ENCODE peak calls at places on chromosomes 13 and 19, in five cellular contexts. One of them, this sample, is unnamed.

GRCh38 chr13:51733656-51734334 is 70.2 kb downstream of the DHRS12 start:
- DNase-seq in fibroblast of lung: no peak
- DNase-seq in ovary: no peak
- DNase-seq in body of pancreas: no peak
- DNase-seq in tibial nerve: no peak
- DNase-seq in this sample: no peak

GRCh38 chr19:15185188-15185587 is 15.6 kb downstream of the NOTCH3 start:
- DNase-seq in fibroblast of lung: no peak
- DNase-seq in body of pancreas: no peak
- DNase-seq in ovary: no peak
- DNase-seq in tibial nerve: no peak
- DNase-seq in this sample: no peak

GRCh38 chr13:99984463-99985242 is 3.1 kb downstream of the ZIC2 start:
- DNase-seq in body of pancreas: no peak
- DNase-seq in ovary: no peak
- DNase-seq in fibroblast of lung: no peak
- DNase-seq in tibial nerve: no peak
- DNase-seq in this sample: no peak

GRCh38 chr19:15173746-15174404 is 26.9 kb downstream of the NOTCH3 start:
- DNase-seq in tibial nerve: no peak
- DNase-seq in body of pancreas: no peak
- DNase-seq in ovary: no peak
- DNase-seq in fibroblast of lung: no peak
- DNase-seq in this sample: no peak

GRCh38 chr19:11221082-11221598 is 18.3 kb upstream of the ANGPTL8 start:
- DNase-seq in fibroblast of lung: no peak
- DNase-seq in ovary: no peak
- DNase-seq in body of pancreas: no peak
- DNase-seq in tibial nerve: no peak
- DNase-seq in this sample: no peak

GRCh38 chr13:111872475-111873150 is 194.3 kb upstream of the SOX1 start:
- DNase-seq in ovary: no peak
- DNase-seq in fibroblast of lung: no peak
- DNase-seq in tibial nerve: no peak
- DNase-seq in body of pancreas: no peak
- DNase-seq in this sample: no peak

GRCh38 chr13:38530492-38530891 is 156.4 kb upstream of the FREM2 start:
- DNase-seq in ovary: no peak
- DNase-seq in tibial nerve: no peak
- DNase-seq in body of pancreas: no peak
- DNase-seq in fibroblast of lung: peak
- DNase-seq in this sample: no peak

GRCh38 chr19:11699931-11700794 is 38.6 kb downstream of the ZNF823 start:
- DNase-seq in ovary: no peak
- DNase-seq in body of pancreas: peak
- DNase-seq in tibial nerve: no peak
- DNase-seq in fibroblast of lung: peak
- DNase-seq in this sample: no peak

GRCh38 chr19:4358709-4359626 is 15.6 kb downstream of the MPND start:
- DNase-seq in body of pancreas: no peak
- DNase-seq in ovary: no peak
- DNase-seq in tibial nerve: no peak
- DNase-seq in fibroblast of lung: no peak
- DNase-seq in this sample: no peak

GRCh38 chr19:906480-906879 is 6.5 kb downstream of the R3HDM4 start:
- DNase-seq in tibial nerve: no peak
- DNase-seq in ovary: no peak
- DNase-seq in fibroblast of lung: no peak
- DNase-seq in body of pancreas: no peak
- DNase-seq in this sample: no peak

GRCh38 chr13:43245374-43245964 is 222.1 kb downstream of the DNAJC15 start:
- DNase-seq in ovary: no peak
- DNase-seq in tibial nerve: no peak
- DNase-seq in fibroblast of lung: peak
- DNase-seq in body of pancreas: no peak
- DNase-seq in this sample: no peak

GRCh38 chr19:39645800-39646411 is 9.8 kb upstream of the LGALS16 start:
- DNase-seq in fibroblast of lung: peak
- DNase-seq in tibial nerve: no peak
- DNase-seq in ovary: no peak
- DNase-seq in body of pancreas: no peak
- DNase-seq in this sample: peak

GRCh38 chr19:35766571-35767104 is 8.7 kb downstream of the PROSER3 start:
- DNase-seq in body of pancreas: no peak
- DNase-seq in tibial nerve: no peak
- DNase-seq in ovary: no peak
- DNase-seq in fibroblast of lung: no peak
- DNase-seq in this sample: no peak

GRCh38 chr13:43364210-43365041 is 341.0 kb downstream of the DNAJC15 start:
- DNase-seq in fibroblast of lung: peak
- DNase-seq in body of pancreas: no peak
- DNase-seq in ovary: peak
- DNase-seq in tibial nerve: no peak
- DNase-seq in this sample: no peak

GRCh38 chr13:20118268-20119140 is 42.3 kb downstream of the GJA3 start:
- DNase-seq in ovary: peak
- DNase-seq in tibial nerve: no peak
- DNase-seq in body of pancreas: peak
- DNase-seq in fibroblast of lung: peak
- DNase-seq in this sample: no peak

GRCh38 chr13:32225494-32225931 is 89.7 kb downstream of the ZAR1L start:
- DNase-seq in fibroblast of lung: peak
- DNase-seq in ovary: no peak
- DNase-seq in body of pancreas: no peak
- DNase-seq in tibial nerve: no peak
- DNase-seq in this sample: no peak

GRCh38 chr13:34967851-34968562 is 25.9 kb downstream of the NBEA start:
- DNase-seq in body of pancreas: no peak
- DNase-seq in ovary: no peak
- DNase-seq in fibroblast of lung: peak
- DNase-seq in tibial nerve: no peak
- DNase-seq in this sample: no peak

GRCh38 chr19:12800873-12801465 is 631 bp downstream of the PRDX2 start:
- DNase-seq in body of pancreas: peak
- DNase-seq in tibial nerve: no peak
- DNase-seq in fibroblast of lung: no peak
- DNase-seq in ovary: no peak
- DNase-seq in this sample: no peak

GRCh38 chr19:29503140-29503758 is 22.5 kb upstream of the VSTM2B start:
- DNase-seq in body of pancreas: no peak
- DNase-seq in ovary: no peak
- DNase-seq in fibroblast of lung: no peak
- DNase-seq in tibial nerve: no peak
- DNase-seq in this sample: no peak

GRCh38 chr19:5805465-5806132 is 732 bp downstream of the NRTN start:
- DNase-seq in tibial nerve: no peak
- DNase-seq in fibroblast of lung: peak
- DNase-seq in ovary: no peak
- DNase-seq in body of pancreas: peak
- DNase-seq in this sample: no peak

GRCh38 chr13:36480726-36481485 is 48.6 kb downstream of the CCNA1 start:
- DNase-seq in ovary: no peak
- DNase-seq in body of pancreas: no peak
- DNase-seq in tibial nerve: no peak
- DNase-seq in fibroblast of lung: no peak
- DNase-seq in this sample: no peak
- TF ChIP-seq CTCF in ovary: no peak
- TF ChIP-seq CTCF in body of pancreas: no peak
- TF ChIP-seq CTCF in tibial nerve: no peak
- TF ChIP-seq CTCF in fibroblast of lung: no peak
- TF ChIP-seq CTCF in this sample: no peak

GRCh38 chr13:78606471-78607408 is 3.4 kb upstream of the POU4F1 start:
- DNase-seq in body of pancreas: no peak
- DNase-seq in ovary: no peak
- DNase-seq in tibial nerve: no peak
- DNase-seq in fibroblast of lung: no peak
- DNase-seq in this sample: no peak
- H3K4me3 ChIP-seq in body of pancreas: no peak
- H3K4me3 ChIP-seq in ovary: no peak
- H3K4me3 ChIP-seq in tibial nerve: no peak
- H3K4me3 ChIP-seq in fibroblast of lung: no peak
- H3K4me3 ChIP-seq in this sample: no peak

GRCh38 chr19:37551123-37551993 is 43.2 kb downstream of the ZNF571 start:
- DNase-seq in body of pancreas: no peak
- DNase-seq in fibroblast of lung: peak
- DNase-seq in ovary: no peak
- DNase-seq in tibial nerve: no peak
- DNase-seq in this sample: no peak
- TF ChIP-seq CTCF in body of pancreas: no peak
- TF ChIP-seq CTCF in fibroblast of lung: peak
- TF ChIP-seq CTCF in ovary: no peak
- TF ChIP-seq CTCF in tibial nerve: no peak
- TF ChIP-seq CTCF in this sample: peak

DNA sequence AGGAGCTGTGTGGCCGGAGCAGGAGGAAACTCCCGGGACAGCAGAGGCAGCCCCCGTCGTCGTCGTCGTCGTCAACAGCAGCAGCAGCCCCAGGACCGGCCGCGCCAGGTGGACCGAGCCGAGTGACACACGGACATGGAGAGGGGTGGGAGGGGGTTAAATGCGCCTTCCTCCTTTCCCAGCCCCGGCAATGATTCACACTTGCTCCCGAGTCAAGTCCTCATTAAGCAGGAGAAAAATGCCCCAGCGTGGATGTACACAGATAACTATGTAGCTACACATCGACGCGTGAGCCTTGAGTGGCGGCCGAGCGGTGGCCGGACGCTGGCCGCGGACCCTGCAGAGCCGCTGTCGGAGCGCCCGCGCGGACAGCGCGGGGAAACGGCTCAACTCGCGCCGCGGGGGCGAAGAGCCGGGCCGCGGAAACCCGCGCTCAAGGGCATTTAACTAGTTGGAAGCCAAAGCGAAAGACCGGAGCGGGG is 645 bp downstream of the UBL3 start:
- DNase-seq in ovary: peak
- DNase-seq in tibial nerve: no peak
- DNase-seq in fibroblast of lung: peak
- DNase-seq in body of pancreas: peak
- DNase-seq in this sample: no peak
- H3K4me3 ChIP-seq in ovary: peak
- H3K4me3 ChIP-seq in tibial nerve: peak
- H3K4me3 ChIP-seq in fibroblast of lung: peak
- H3K4me3 ChIP-seq in body of pancreas: peak
- H3K4me3 ChIP-seq in this sample: peak

DNA sequence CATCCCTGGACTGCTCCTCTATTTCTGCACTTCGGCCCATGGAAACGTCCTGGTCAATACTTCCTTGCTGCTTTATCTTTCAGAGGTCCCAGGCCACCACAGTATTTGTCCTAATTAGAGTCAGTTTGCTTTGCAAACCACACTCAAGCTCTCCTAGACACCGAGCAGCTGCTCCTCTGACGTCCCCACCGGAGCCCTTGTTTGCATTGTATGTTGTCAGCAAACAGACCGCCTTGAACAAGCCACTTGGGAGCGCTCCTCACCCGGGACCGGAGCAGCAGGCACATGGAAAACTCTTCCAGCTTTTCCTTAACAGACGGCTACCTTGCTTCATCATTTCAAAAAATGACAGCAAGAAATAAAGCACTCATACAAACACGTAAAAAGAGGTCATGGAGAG is 51.5 kb upstream of the GTF3A start:
- DNase-seq in tibial nerve: no peak
- DNase-seq in body of pancreas: peak
- DNase-seq in ovary: no peak
- DNase-seq in fibroblast of lung: no peak
- DNase-seq in this sample: no peak
- TF ChIP-seq CTCF in tibial nerve: no peak
- TF ChIP-seq CTCF in body of pancreas: no peak
- TF ChIP-seq CTCF in ovary: no peak
- TF ChIP-seq CTCF in fibroblast of lung: no peak
- TF ChIP-seq CTCF in this sample: peak

DNA sequence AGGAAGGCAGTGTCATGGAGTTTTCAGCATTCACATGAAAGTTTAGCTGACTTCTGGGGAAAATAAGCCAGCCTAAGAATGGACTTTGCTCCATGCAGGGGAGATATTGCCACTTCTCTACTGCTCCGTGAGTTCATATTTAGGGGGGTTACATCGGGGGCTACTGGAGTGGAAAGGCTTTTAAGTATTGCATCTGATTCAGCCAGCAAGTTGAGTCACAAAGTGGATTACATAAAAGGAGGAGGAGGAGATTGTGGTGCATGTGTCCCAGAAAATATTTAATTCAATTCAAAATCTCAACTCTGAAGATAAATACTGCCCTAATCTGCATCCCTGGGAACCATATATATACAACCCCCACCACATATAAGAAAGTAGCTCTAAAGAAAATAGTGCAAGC is 617.2 kb downstream of the DCT start:
- DNase-seq in ovary: no peak
- DNase-seq in tibial nerve: no peak
- DNase-seq in body of pancreas: no peak
- DNase-seq in fibroblast of lung: peak
- DNase-seq in this sample: no peak
- H3K4me3 ChIP-seq in ovary: no peak
- H3K4me3 ChIP-seq in tibial nerve: no peak
- H3K4me3 ChIP-seq in body of pancreas: no peak
- H3K4me3 ChIP-seq in fibroblast of lung: no peak
- H3K4me3 ChIP-seq in this sample: no peak

GRCh38 chr13:105982219-105982618 is 553.2 kb downstream of the EFNB2 start:
- DNase-seq in ovary: no peak
- DNase-seq in fibroblast of lung: no peak
- DNase-seq in body of pancreas: no peak
- DNase-seq in tibial nerve: no peak
- DNase-seq in this sample: no peak
- TF ChIP-seq CTCF in ovary: no peak
- TF ChIP-seq CTCF in fibroblast of lung: no peak
- TF ChIP-seq CTCF in body of pancreas: no peak
- TF ChIP-seq CTCF in tibial nerve: no peak
- TF ChIP-seq CTCF in this sample: no peak

DNA sequence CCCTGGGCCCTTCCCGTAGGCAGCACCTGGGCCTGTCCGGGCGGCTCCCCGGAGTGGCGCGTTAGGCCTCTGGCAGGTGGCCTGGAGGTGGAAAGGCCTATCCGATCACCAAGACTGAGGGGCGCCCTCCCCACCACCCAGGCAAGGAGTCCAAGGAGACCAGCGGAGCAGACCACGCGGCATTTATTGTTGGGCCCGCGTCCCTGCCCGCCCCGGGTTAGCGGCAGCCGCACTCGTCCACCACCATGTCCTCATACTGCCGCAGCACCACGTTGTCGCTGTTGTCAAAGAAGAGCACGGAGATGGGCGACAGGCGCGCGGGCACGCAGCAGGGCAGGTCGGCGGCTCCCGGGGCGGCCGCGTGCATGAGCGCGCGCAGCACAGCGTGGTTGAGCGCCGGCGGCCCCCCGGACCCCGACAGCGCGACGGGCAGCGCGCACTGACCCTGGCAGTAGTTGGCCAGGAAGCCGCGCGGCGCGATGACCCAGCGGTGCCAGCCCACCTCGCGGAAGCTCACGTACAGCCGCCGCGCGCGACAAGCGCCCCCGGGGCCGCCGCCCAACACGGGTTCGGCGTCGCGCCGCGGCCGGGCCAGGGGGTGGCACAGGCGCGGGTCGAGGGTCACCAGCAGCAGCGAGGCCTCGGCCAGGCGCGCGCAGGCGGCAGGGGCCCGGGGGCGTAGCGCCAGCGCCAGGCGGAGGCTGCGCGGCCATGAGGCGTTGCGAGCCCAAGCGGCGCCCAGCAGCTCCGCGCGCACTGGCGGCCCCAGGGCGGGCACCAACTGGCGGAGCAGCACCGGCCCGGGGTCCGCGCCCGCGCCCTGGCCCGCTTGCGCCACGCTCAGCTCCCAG is 27.4 kb downstream of the CERS1 start:
- DNase-seq in body of pancreas: no peak
- DNase-seq in ovary: no peak
- DNase-seq in tibial nerve: no peak
- DNase-seq in fibroblast of lung: no peak
- DNase-seq in this sample: no peak
- H3K4me3 ChIP-seq in body of pancreas: no peak
- H3K4me3 ChIP-seq in ovary: no peak
- H3K4me3 ChIP-seq in tibial nerve: no peak
- H3K4me3 ChIP-seq in fibroblast of lung: no peak
- H3K4me3 ChIP-seq in this sample: no peak